ENCODE peak calls at places on chromosomes 3 and 15, in seven cellular contexts. X, F, O, R, Q, L and J are unnamed samples.

GRCh38 chr15:86609275-86609674 is 529.6 kb downstream of the AGBL1 start:
- DNase-seq in X (no peak), F (no peak), O (no peak), R (no peak), Q (no peak), L (no peak), J (no peak)

GRCh38 chr15:74130089-74130848 is at the start of gene ISLR2:
- DNase-seq in X (no peak), F (peak; percentile 41), O (peak; percentile 65), R (no peak), Q (no peak), L (no peak), J (no peak)

GRCh38 chr15:74193305-74193718 is 9.3 kb downstream of the STRA6 start:
- DNase-seq in X (peak; percentile 67), F (no peak), O (no peak), R (peak; percentile 91), Q (no peak), L (no peak), J (peak; percentile 73)

GRCh38 chr3:170162052-170162451 is 19.5 kb downstream of the PHC3 start:
- DNase-seq in X (no peak), F (no peak), O (no peak), R (no peak), Q (no peak), L (no peak), J (no peak)

GRCh38 chr3:50594253-50594785 is 17.3 kb downstream of the CISH start:
- DNase-seq in X (no peak), F (no peak), O (no peak), R (no peak), Q (no peak), L (no peak), J (no peak)

GRCh38 chr3:59006791-59007517 is 42.9 kb downstream of the CFAP20DC start:
- DNase-seq in X (no peak), F (no peak), O (peak; percentile 67), R (peak; percentile 76), Q (peak; percentile 81), L (no peak), J (peak; percentile 51)

GRCh38 chr3:181919375-181919774 is 207.7 kb downstream of the SOX2 start:
- DNase-seq in X (no peak), F (no peak), O (no peak), R (no peak), Q (no peak), L (no peak), J (no peak)

GRCh38 chr15:99578809-99579208 is 13.0 kb downstream of the MEF2A start:
- DNase-seq in X (no peak), F (no peak), O (no peak), R (no peak), Q (no peak), L (no peak), J (no peak)

GRCh38 chr3:130692455-130692854 is 54.2 kb downstream of the PIK3R4 start:
- DNase-seq in X (no peak), F (no peak), O (no peak), R (peak; percentile 18), Q (no peak), L (no peak), J (no peak)

GRCh38 chr3:185874119-185874518 is 49.3 kb upstream of the IGF2BP2 start:
- DNase-seq in X (no peak), F (no peak), O (no peak), R (no peak), Q (no peak), L (no peak), J (no peak)

GRCh38 chr3:85567074-85567676 is 608.4 kb downstream of the CADM2 start:
- DNase-seq in X (peak; percentile 59), F (no peak), O (no peak), R (peak; percentile 29), Q (peak; percentile 49), L (no peak), J (peak; percentile 50)

GRCh38 chr3:141050913-141051632 is at the start of gene SPSB4:
- DNase-seq in X (peak; percentile 47), F (no peak), O (no peak), R (peak; percentile 27), Q (peak; percentile 92), L (no peak), J (peak; percentile 75)

GRCh38 chr3:10466186-10466585 is 39.2 kb downstream of the ATP2B2 start:
- DNase-seq in X (no peak), F (no peak), O (no peak), R (no peak), Q (no peak), L (no peak), J (no peak)

GRCh38 chr3:110494728-110495127 is 576.9 kb upstream of the NECTIN3 start:
- DNase-seq in X (no peak), F (no peak), O (no peak), R (no peak), Q (no peak), L (no peak), J (no peak)

GRCh38 chr15:31328425-31328998 is 1.9 kb downstream of the KLF13 start:
- DNase-seq in X (peak; percentile 30), F (no peak), O (no peak), R (peak; percentile 49), Q (peak; percentile 64), L (no peak), J (peak; percentile 35)

GRCh38 chr3:8982509-8982908 is 19.2 kb upstream of the RAD18 start:
- DNase-seq in X (no peak), F (no peak), O (no peak), R (peak; percentile 56), Q (no peak), L (no peak), J (no peak)

GRCh38 chr3:18425641-18426403 is 683 bp upstream of the SATB1 start:
- DNase-seq in X (no peak), F (no peak), O (peak; percentile 68), R (no peak), Q (peak; percentile 81), L (peak; percentile 76), J (peak; percentile 48)

GRCh38 chr3:4977001-4977888 is 2.0 kb upstream of the BHLHE40 start:
- DNase-seq in X (peak; percentile 88), F (peak; percentile 88), O (peak; percentile 92), R (peak; percentile 84), Q (peak; percentile 86), L (peak; percentile 93), J (peak; percentile 96)

GRCh38 chr3:123764642-123765041 is 119.5 kb downstream of the MYLK start:
- DNase-seq in X (no peak), F (no peak), O (no peak), R (no peak), Q (no peak), L (no peak), J (no peak)

DNA sequence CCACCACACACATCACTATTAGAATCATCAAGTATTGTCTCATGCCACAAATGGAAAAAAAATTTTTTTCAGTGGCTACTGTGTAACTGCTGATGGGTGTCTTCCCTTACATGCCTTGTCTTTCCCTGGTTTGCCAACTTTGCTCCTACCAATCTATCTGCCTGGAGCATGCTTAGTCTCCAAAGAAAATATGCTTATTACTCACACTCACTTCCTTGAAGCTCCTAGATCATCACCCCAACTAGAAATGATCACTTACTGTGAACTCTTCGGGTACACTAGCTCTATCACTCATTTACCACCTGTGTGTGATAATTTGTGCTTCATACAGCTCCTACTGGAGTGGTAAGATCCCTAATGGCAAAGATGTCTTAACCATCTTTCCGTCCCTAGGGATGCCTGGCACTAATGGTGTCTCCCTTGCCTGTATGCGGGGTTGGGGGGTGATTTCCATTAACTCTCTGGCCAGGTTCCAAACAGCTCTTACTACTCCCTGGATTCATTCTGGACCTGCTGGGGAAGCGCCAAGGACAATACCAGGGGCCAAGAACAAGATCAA is 799 bp downstream of the VPS33B start:
- DNase-seq in X (no peak), F (no peak), O (no peak), R (peak; percentile 18), Q (no peak), L (no peak), J (no peak)
- H3K27ac ChIP-seq in X (peak overlapping the region; percentile 91), F (no peak overlapping the region), O (peak overlapping the region; percentile 77), R (peak overlapping the region; percentile 71), Q (peak overlapping the region; percentile 61), L (no peak overlapping the region), J (no peak overlapping the region)

DNA sequence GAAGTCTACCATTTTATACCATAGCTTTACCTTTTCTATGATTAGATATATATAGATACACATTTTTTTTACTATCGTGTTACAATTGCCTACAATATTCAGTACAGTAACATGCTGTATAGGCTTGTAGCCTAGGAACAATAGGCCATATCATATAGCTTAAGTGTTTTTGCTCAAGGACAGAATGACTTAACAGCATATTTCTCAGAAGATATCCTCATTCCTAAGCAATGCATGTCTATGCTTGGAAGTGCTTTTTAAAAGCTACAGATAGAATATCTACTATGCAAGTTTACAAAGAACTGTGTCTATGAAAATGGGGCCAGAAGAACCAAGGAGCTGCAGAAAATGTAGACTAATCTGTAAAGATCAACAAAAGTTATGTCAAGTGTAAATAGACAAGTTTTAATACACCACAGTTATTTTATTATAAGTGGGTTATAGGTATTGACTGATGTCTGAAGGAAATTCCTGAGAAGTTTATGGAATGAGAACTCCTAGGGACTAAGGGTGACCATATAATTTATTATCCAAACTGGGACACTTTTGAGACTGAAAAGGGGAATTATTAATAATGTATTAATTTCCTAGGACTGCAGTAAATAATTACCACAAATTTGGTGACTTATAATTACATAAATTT is 138.7 kb upstream of the TGFBR2 start:
- DNase-seq in X (no peak), F (no peak), O (no peak), R (peak; percentile 61), Q (no peak), L (no peak), J (no peak)
- TF ChIP-seq POLR2A in X (no peak), F (no peak), O (no peak), R (no peak), Q (no peak), L (no peak), J (no peak)

DNA sequence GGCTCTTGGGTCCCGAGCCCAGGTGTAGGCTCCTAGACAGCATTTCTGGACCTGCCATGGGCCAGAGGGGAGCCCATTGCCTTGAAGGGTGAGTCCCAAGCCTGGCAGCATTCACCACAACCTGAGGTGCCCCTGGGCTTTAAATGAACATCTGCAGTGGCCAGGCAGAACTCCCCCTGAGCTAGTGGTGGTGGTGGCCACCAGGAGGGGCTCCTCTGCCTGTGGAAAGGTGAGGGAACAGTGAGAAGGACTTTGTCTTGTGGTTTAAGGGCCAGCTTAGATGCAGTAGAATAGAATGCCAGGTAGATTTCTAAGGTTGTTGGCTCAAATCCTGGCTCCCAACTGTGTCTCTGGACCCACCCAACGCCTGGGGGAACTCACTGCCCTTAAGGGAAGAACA is 55.6 kb downstream of the CASR start:
- DNase-seq in X (no peak), F (no peak), O (no peak), R (no peak), Q (no peak), L (no peak), J (no peak)
- H3K4me1 ChIP-seq in X (no peaks in the 10 kb centered on the region), F (no peaks in the 10 kb centered on the region), O (no peaks in the 10 kb centered on the region), R (no peaks in the 10 kb centered on the region), Q (no peaks in the 10 kb centered on the region), L (no peaks in the 10 kb centered on the region), J (no peaks in the 10 kb centered on the region)

GRCh38 chr15:94237903-94238302 is 6.5 kb downstream of the MCTP2 start:
- DNase-seq in X (no peak), F (no peak), O (no peak), R (peak; percentile 48), Q (no peak), L (no peak), J (no peak)

GRCh38 chr15:94238539-94239118 is 7.3 kb downstream of the MCTP2 start:
- DNase-seq in X (no peak), F (no peak), O (no peak), R (no peak), Q (no peak), L (no peak), J (no peak)

GRCh38 chr15:94242257-94242656 is 10.9 kb downstream of the MCTP2 start:
- DNase-seq in X (no peak), F (no peak), O (no peak), R (no peak), Q (no peak), L (no peak), J (no peak)

GRCh38 chr15:94239474-94239873 is 8.1 kb downstream of the MCTP2 start:
- DNase-seq in X (no peak), F (no peak), O (no peak), R (no peak), Q (no peak), L (no peak), J (no peak)

GRCh38 chr15:94240486-94240885 is 9.1 kb downstream of the MCTP2 start:
- DNase-seq in X (no peak), F (no peak), O (no peak), R (no peak), Q (no peak), L (no peak), J (no peak)
- H3K27ac ChIP-seq in X (no peak overlapping the region), F (no peak overlapping the region), O (no peak overlapping the region), R (no peak overlapping the region), Q (peak overlapping the region; percentile 55), L (no peak overlapping the region), J (no peak overlapping the region)